ENCODE peak calls at places on chromosomes 4 and X, in nine cellular contexts. G is globus pallidus; F is GM13977; L is Ammon's horn; O is NCI-H1092 treated with DMSO at 0.1 percent for 48 hours; K is effector CD4-positive, alpha-beta T cell; C is frontal cortex; H is fibroblast of the aortic adventitia; P is HT-29. M is an unnamed sample.
A peak's percentile ranks its signal among the peaks of the same experiment; 100 is the strongest.

GRCh38 chrX:154908821-154909220 is 22.7 kb downstream of the F8A1 start:
- DNase-seq in G (no peak), F (no peak), L (no peak), O (no peak), K (no peak), C (no peak), H (no peak), P (no peak), M (no peak)

GRCh38 chrX:150408007-150408406 is 44.9 kb downstream of the MAMLD1 start:
- DNase-seq in G (no peak), F (no peak), L (no peak), O (no peak), K (no peak), C (no peak), H (no peak), P (no peak), M (no peak)

GRCh38 chrX:111467896-111468295 is 43.5 kb upstream of the SERTM2 start:
- DNase-seq in G (no peak), F (no peak), L (peak; percentile 8), O (peak; percentile 29), K (no peak), C (no peak), H (peak; percentile 2), P (no peak), M (no peak)

GRCh38 chrX:76428243-76429130 is 977 bp downstream of the MAGEE1 start:
- DNase-seq in G (no peak), F (no peak), L (no peak), O (no peak), K (peak; percentile 38), C (no peak), H (no peak), P (no peak), M (peak; percentile 1)

GRCh38 chr4:156248921-156249320 is 295.3 kb upstream of the CTSO start:
- DNase-seq in G (no peak), F (no peak), L (no peak), O (no peak), K (no peak), C (no peak), H (no peak), P (no peak), M (no peak)

GRCh38 chr4:46649390-46649789 is 259.5 kb upstream of the GABRA2 start:
- DNase-seq in G (no peak), F (no peak), L (no peak), O (no peak), K (no peak), C (no peak), H (no peak), P (no peak), M (no peak)

GRCh38 chrX:39476596-39476995 is 621.2 kb downstream of the BCOR start:
- DNase-seq in G (no peak), F (no peak), L (no peak), O (no peak), K (no peak), C (no peak), H (no peak), P (no peak), M (no peak)

GRCh38 chr4:147749811-147750321 is 18.0 kb downstream of the ARHGAP10 start:
- DNase-seq in G (no peak), F (peak; percentile 51), L (no peak), O (peak; percentile 39), K (no peak), C (no peak), H (no peak), P (no peak), M (no peak)

GRCh38 chr4:30181512-30181911 is 538.7 kb upstream of the PCDH7 start:
- DNase-seq in G (no peak), F (no peak), L (no peak), O (no peak), K (no peak), C (no peak), H (no peak), P (no peak), M (no peak)

GRCh38 chrX:129606918-129607317 is 47.8 kb downstream of the APLN start:
- DNase-seq in G (peak; percentile 56), F (peak; percentile 75), L (peak; percentile 65), O (peak; percentile 37), K (peak; percentile 50), C (peak; percentile 50), H (peak; percentile 68), P (peak; percentile 87), M (peak; percentile 83)

GRCh38 chr4:42151568-42152506 is 618 bp downstream of the BEND4 start:
- DNase-seq in G (no peak), F (peak; percentile 95), L (peak; percentile 24), O (peak; percentile 67), K (no peak), C (peak; percentile 59), H (no peak), P (no peak), M (peak; percentile 6)

GRCh38 chr4:43339435-43339834 is 446.9 kb downstream of the GRXCR1 start:
- DNase-seq in G (no peak), F (no peak), L (no peak), O (no peak), K (no peak), C (no peak), H (peak; percentile 80), P (no peak), M (no peak)

GRCh38 chr4:21790437-21791029 is 158.0 kb downstream of the KCNIP4 start:
- DNase-seq in G (no peak), F (peak; percentile 4), L (no peak), O (peak; percentile 38), K (no peak), C (no peak), H (peak; percentile 83), P (peak; percentile 63), M (peak; percentile 80)

GRCh38 chrX:7586126-7586525 is 256.8 kb upstream of the VCX start:
- DNase-seq in G (peak; percentile 6), F (peak; percentile 44), L (peak; percentile 30), O (peak; percentile 58), K (no peak), C (no peak), H (peak; percentile 22), P (peak; percentile 41), M (peak; percentile 64)

GRCh38 chr4:174521800-174522182 is 497 bp downstream of the HPGD start:
- DNase-seq in G (no peak), F (no peak), L (no peak), O (peak; percentile 29), K (no peak), C (no peak), H (no peak), P (peak; percentile 74), M (no peak)

GRCh38 chrX:40945366-40945713 is 139.9 kb upstream of the USP9X start:
- DNase-seq in G (no peak), F (peak; percentile 33), L (peak; percentile 54), O (no peak), K (no peak), C (no peak), H (peak; percentile 83), P (peak; percentile 26), M (peak; percentile 75)

GRCh38 chr4:103244251-103244650 is 46.1 kb upstream of the CENPE start:
- DNase-seq in G (no peak), F (no peak), L (no peak), O (no peak), K (no peak), C (no peak), H (peak; percentile 4), P (no peak), M (peak; percentile 1)

GRCh38 chr4:8284391-8284790 is 14.8 kb downstream of the HTRA3 start:
- DNase-seq in G (no peak), F (no peak), L (no peak), O (no peak), K (no peak), C (no peak), H (no peak), P (no peak), M (no peak)

GRCh38 chr4:73434311-73434710 is 1.7 kb upstream of the AFP start:
- DNase-seq in G (no peak), F (peak; percentile 6), L (no peak), O (peak; percentile 6), K (no peak), C (no peak), H (no peak), P (peak; percentile 26), M (peak; percentile 50)

GRCh38 chrX:107537815-107538214 is 88.4 kb downstream of the FRMPD3 start:
- DNase-seq in G (no peak), F (no peak), L (peak; percentile 3), O (peak; percentile 17), K (no peak), C (no peak), H (peak; percentile 65), P (peak; percentile 44), M (peak; percentile 58)

GRCh38 chrX:39903343-39903742 is 194.4 kb downstream of the BCOR start:
- DNase-seq in G (no peak), F (no peak), L (no peak), O (no peak), K (no peak), C (no peak), H (peak; percentile 79), P (no peak), M (peak; percentile 71)

GRCh38 chr4:93416337-93417102 is 412.0 kb upstream of the ATOH1 start:
- DNase-seq in G (peak; percentile 9), F (no peak), L (no peak), O (no peak), K (no peak), C (no peak), H (no peak), P (no peak), M (peak; percentile 31)

M was measured in adipocyte.